ENCODE peak calls at places on chromosomes 3 and 15, in seven cellular contexts. U, L, O, R, I, J and X are unnamed samples.

GRCh38 chr3:127037971-127038446 is 55.1 kb downstream of the PLXNA1 start:
- DNase-seq in J (no peak), I (no peak), L (peak; percentile 58), R (no peak), U (no peak), O (no peak), X (no peak)

GRCh38 chr3:65575376-65575840 is 463.3 kb downstream of the MAGI1 start:
- DNase-seq in U (no peak), I (peak; percentile 90), L (no peak), J (peak; percentile 90), O (peak; percentile 61), R (peak; percentile 12), X (peak; percentile 84)

GRCh38 chr15:79896131-79896633 is 632 bp downstream of the MTHFS start:
- DNase-seq in U (no peak), R (no peak), O (no peak), L (no peak), I (no peak), J (no peak), X (no peak)

GRCh38 chr3:77370413-77370812 is 330.5 kb downstream of the ROBO2 start:
- DNase-seq in R (no peak), U (no peak), I (no peak), J (peak; percentile 69), L (peak; percentile 69), O (no peak), X (peak; percentile 71)

GRCh38 chr15:92082217-92082843 is 228.8 kb downstream of the SLCO3A1 start:
- DNase-seq in I (peak; percentile 79), U (no peak), L (no peak), O (no peak), J (peak; percentile 56), R (peak; percentile 59), X (peak; percentile 68)

GRCh38 chr3:56291953-56292352 is 176.3 kb downstream of the ERC2 start:
- DNase-seq in O (no peak), J (peak; percentile 88), R (peak; percentile 75), L (no peak), U (no peak), I (peak; percentile 92), X (no peak)

GRCh38 chr15:62940359-62940754 is 102.2 kb upstream of the TPM1 start:
- DNase-seq in U (no peak), J (no peak), O (no peak), I (no peak), L (no peak), R (no peak), X (no peak)

GRCh38 chr3:119937229-119937628 is 155.3 kb downstream of the NR1I2 start:
- DNase-seq in R (no peak), I (no peak), O (no peak), U (no peak), J (peak; percentile 57), L (no peak), X (peak; percentile 47)

GRCh38 chr15:37814847-37815246 is 119.6 kb upstream of the TMCO5A start:
- DNase-seq in U (no peak), L (no peak), I (no peak), O (no peak), J (no peak), R (no peak), X (no peak)

GRCh38 chr3:128497305-128498126 is 4.5 kb upstream of the GATA2 start:
- DNase-seq in R (peak; percentile 52), I (peak; percentile 43), O (no peak), J (peak; percentile 36), L (peak; percentile 70), U (no peak), X (no peak)

GRCh38 chr3:144109944-144110343 is 138.3 kb downstream of the DIPK2A start:
- DNase-seq in L (no peak), R (no peak), U (no peak), O (no peak), I (no peak), J (no peak), X (no peak)

GRCh38 chr15:96817900-96818299 is 487.4 kb downstream of the NR2F2 start:
- DNase-seq in U (no peak), J (no peak), O (no peak), I (no peak), R (no peak), L (no peak), X (no peak)

GRCh38 chr3:6367171-6367570 is 493.7 kb upstream of the GRM7 start:
- DNase-seq in R (no peak), O (no peak), U (no peak), L (no peak), J (no peak), I (no peak), X (no peak)

GRCh38 chr3:179322481-179323196 is at the start of gene ZNF639:
- DNase-seq in I (peak; percentile 86), U (peak; percentile 80), J (peak; percentile 85), R (peak; percentile 90), L (peak; percentile 87), O (peak; percentile 33), X (peak; percentile 85)

GRCh38 chr3:107106316-107106715 is 270.9 kb upstream of the CCDC54 start:
- DNase-seq in L (no peak), O (no peak), R (no peak), U (no peak), J (peak; percentile 78), I (peak; percentile 87), X (peak; percentile 60)

GRCh38 chr3:40451551-40451950 is 5.6 kb upstream of the RPL14 start:
- DNase-seq in L (no peak), J (no peak), O (no peak), U (no peak), I (no peak), R (no peak), X (no peak)

GRCh38 chr3:12501360-12502020 is 17.2 kb downstream of the TSEN2 start:
- DNase-seq in I (peak; percentile 70), O (no peak), J (peak; percentile 11), R (no peak), L (no peak), U (no peak), X (peak; percentile 94)

GRCh38 chr3:188664795-188665194 is 507.0 kb upstream of the TPRG1 start:
- DNase-seq in U (no peak), I (peak; percentile 39), J (no peak), R (peak; percentile 18), L (no peak), O (peak; percentile 13), X (no peak)

GRCh38 chr15:74725241-74725774 is at the start of gene CYP1A1:
- DNase-seq in J (peak; percentile 4), R (no peak), I (no peak), U (no peak), O (no peak), L (no peak), X (peak; percentile 8)

GRCh38 chr3:133573629-133574194 is at the start of gene CDV3:
- DNase-seq in R (no peak), I (no peak), L (no peak), U (peak; percentile 57), O (no peak), J (no peak), X (no peak)

GRCh38 chr15:38411902-38412301 is 42.0 kb upstream of the FAM98B start:
- DNase-seq in J (no peak), U (no peak), I (no peak), R (no peak), L (no peak), O (no peak), X (no peak)

GRCh38 chr15:100694381-100695012 is 92.1 kb downstream of the ASB7 start:
- DNase-seq in J (peak; percentile 87), O (no peak), L (peak; percentile 49), R (peak; percentile 61), I (no peak), U (no peak), X (peak; percentile 56)

GRCh38 chr3:117127147-117127546 is 417.6 kb downstream of the TUSC7 start:
- DNase-seq in J (no peak), L (no peak), I (no peak), R (no peak), O (no peak), U (no peak), X (no peak)
- TF ChIP-seq CTCF in J (no peak), L (no peak), I (no peak), R (no peak), O (peak; percentile 9), U (no peak), X (no peak)

DNA sequence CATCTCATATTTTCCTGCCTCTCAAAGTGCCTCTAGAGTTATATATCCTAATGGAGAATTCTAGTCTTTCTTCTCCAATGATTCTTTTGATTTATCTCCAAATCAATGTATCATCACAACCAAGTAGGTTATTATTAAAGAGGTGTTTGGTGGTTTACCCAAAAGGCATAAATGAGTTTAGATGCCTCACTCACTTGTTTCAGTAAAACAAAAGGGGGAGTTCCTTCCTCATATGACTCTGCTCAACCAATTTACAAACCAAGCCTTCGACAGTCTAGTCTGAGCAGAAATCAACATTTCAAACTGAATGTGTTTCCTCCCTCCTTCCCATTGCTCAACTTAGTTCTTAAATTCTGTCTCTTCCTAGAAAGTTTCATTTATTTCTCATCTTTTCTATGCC is 116.5 kb downstream of the TNIK start:
- DNase-seq in J (no peak), O (no peak), L (no peak), R (no peak), I (no peak), U (no peak), X (no peak)
- H3K4me3 ChIP-seq in J (no peak overlapping the region), O (no peak overlapping the region), L (no peak overlapping the region), R (no peak overlapping the region), I (no peak overlapping the region), U (no peak overlapping the region), X (no peak overlapping the region)

DNA sequence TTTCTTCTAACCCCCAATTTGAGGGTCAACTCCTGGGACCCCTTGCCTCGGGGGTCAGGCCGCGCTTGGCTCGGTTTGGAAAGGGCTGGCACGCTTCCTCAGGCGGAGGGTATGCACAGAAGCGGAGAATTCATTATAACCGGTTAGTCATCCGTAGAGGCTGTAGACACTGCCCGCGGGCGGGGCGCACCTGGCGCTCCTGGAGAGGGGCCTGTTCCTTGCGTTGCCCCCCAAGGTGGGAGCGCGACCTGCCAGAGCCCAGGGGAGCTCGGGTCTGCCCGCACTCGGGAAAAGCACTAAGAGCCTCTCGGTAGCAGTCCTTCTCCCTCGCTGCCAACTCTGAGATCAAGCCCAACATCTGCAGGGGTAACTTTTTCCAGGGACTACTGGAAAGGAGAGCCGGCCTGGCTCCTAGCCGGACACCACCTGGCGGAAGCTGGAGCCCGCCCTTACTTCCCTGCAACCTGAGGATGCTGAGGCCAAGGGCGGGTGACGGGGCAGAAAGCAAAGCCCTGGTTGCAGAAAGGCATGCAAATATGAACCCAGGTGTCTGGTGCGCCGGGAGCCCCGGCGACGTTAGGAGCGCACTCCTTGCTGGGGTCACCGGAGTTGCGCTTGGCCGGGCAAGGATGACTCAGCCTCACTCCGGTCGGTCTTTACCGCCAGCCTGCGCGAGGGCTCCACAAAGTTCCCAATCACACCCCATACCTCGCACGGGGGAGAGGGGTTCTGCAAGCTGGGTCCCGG is 1.5 kb upstream of the CACNA2D3 start:
- DNase-seq in I (peak; percentile 14), R (no peak), O (no peak), L (no peak), J (peak; percentile 13), U (no peak), X (peak; percentile 4)
- TF ChIP-seq CTCF in I (no peak), R (no peak), O (no peak), L (no peak), J (no peak), U (no peak), X (no peak)

GRCh38 chr3:157436583-157437300 is at the start of gene PTX3:
- DNase-seq in U (peak; percentile 66), R (peak; percentile 85), O (no peak), L (no peak), J (peak; percentile 92), I (peak; percentile 97), X (peak; percentile 94)
- H3K4me3 ChIP-seq in U (peak within 1 kb of the TSS; percentile 43), R (peak within 1 kb of the TSS; percentile 93), O (peak within 1 kb of the TSS; percentile 47), L (peak within 1 kb of the TSS; percentile 54), J (peak within 1 kb of the TSS; percentile 95), I (peak within 1 kb of the TSS; percentile 71), X (peak within 1 kb of the TSS; percentile 71)

GRCh38 chr3:46891132-46891531 is 13.6 kb downstream of the PTH1R start:
- DNase-seq in O (no peak), L (no peak), U (no peak), I (no peak), R (no peak), J (no peak), X (no peak)
- TF ChIP-seq CTCF in O (no peak), L (no peak), U (no peak), I (no peak), R (no peak), J (no peak), X (no peak)